ENCODE peak calls at places on chromosomes 2 and 18, in six cellular contexts. P, R, H, D, X and M are unnamed samples.

GRCh38 chr18:35029103-35029502 is 12.1 kb upstream of the MAPRE2 start:
- DNase-seq in P (no peak), R (no peak), H (peak; percentile 26), D (no peak), X (peak; percentile 38), M (no peak)

GRCh38 chr2:167275066-167275465 is 386.8 kb downstream of the XIRP2 start:
- DNase-seq in P (no peak), R (no peak), H (no peak), D (no peak), X (no peak), M (no peak)

GRCh38 chr2:11416191-11416590 is 49.8 kb downstream of the E2F6 start:
- DNase-seq in P (no peak), R (no peak), H (no peak), D (no peak), X (no peak), M (no peak)

GRCh38 chr18:33115917-33116316 is 324.6 kb downstream of the CCDC178 start:
- DNase-seq in P (no peak), R (no peak), H (no peak), D (no peak), X (no peak), M (no peak)

GRCh38 chr2:240982821-240983281 is 15.6 kb upstream of the SNED1 start:
- DNase-seq in P (peak; percentile 5), R (no peak), H (no peak), D (no peak), X (peak; percentile 36), M (no peak)

GRCh38 chr2:175030380-175031271 is 25.4 kb upstream of the CHN1 start:
- DNase-seq in P (peak; percentile 18), R (no peak), H (no peak), D (peak; percentile 75), X (no peak), M (no peak)

GRCh38 chr2:111689899-111690298 is 194.1 kb downstream of the ANAPC1 start:
- DNase-seq in P (no peak), R (no peak), H (no peak), D (no peak), X (no peak), M (no peak)

GRCh38 chr2:133953524-133953923 is 300.3 kb upstream of the MGAT5 start:
- DNase-seq in P (no peak), R (no peak), H (no peak), D (peak; percentile 57), X (no peak), M (no peak)

GRCh38 chr2:238128061-238129040 is 10.1 kb upstream of the KLHL30 start:
- DNase-seq in P (no peak), R (no peak), H (no peak), D (no peak), X (peak; percentile 37), M (no peak)

GRCh38 chr18:69954719-69955118 is 7.0 kb upstream of the CD226 start:
- DNase-seq in P (no peak), R (no peak), H (no peak), D (no peak), X (no peak), M (no peak)

GRCh38 chr18:26422472-26423162 is 125.7 kb downstream of the KCTD1 start:
- DNase-seq in P (no peak), R (no peak), H (no peak), D (no peak), X (no peak), M (no peak)

GRCh38 chr2:46983065-46983801 is 67.6 kb upstream of the MCFD2 start:
- DNase-seq in P (no peak), R (no peak), H (no peak), D (peak; percentile 94), X (peak; percentile 67), M (no peak)

GRCh38 chr18:34707670-34708069 is 2.4 kb upstream of the DTNA start:
- DNase-seq in P (peak; percentile 57), R (no peak), H (peak; percentile 68), D (no peak), X (no peak), M (no peak)

GRCh38 chr2:21070322-21071257 is 26.7 kb upstream of the APOB start:
- DNase-seq in P (no peak), R (no peak), H (no peak), D (no peak), X (no peak), M (peak; percentile 3)

GRCh38 chr2:85861180-85861579 is 27.6 kb downstream of the ST3GAL5 start:
- DNase-seq in P (no peak), R (no peak), H (no peak), D (no peak), X (no peak), M (no peak)

GRCh38 chr18:75884728-75885127 is 457.2 kb upstream of the SMIM21 start:
- DNase-seq in P (no peak), R (peak; percentile 4), H (no peak), D (peak; percentile 48), X (no peak), M (no peak)

GRCh38 chr2:134206573-134206972 is 47.3 kb upstream of the MGAT5 start:
- DNase-seq in P (no peak), R (no peak), H (no peak), D (no peak), X (no peak), M (no peak)

GRCh38 chr2:75493230-75493629 is 67.5 kb downstream of the EVA1A start:
- DNase-seq in P (no peak), R (no peak), H (no peak), D (no peak), X (peak; percentile 43), M (no peak)

GRCh38 chr18:77910347-77910746 is 660.7 kb downstream of the GALR1 start:
- DNase-seq in P (no peak), R (no peak), H (no peak), D (no peak), X (no peak), M (no peak)

GRCh38 chr2:232854082-232854481 is 16.0 kb upstream of the SNORC start:
- DNase-seq in P (no peak), R (no peak), H (no peak), D (no peak), X (peak; percentile 70), M (peak; percentile 10)

GRCh38 chr18:57084331-57085298 is 62.3 kb upstream of the BOD1L2 start:
- DNase-seq in P (no peak), R (peak; percentile 68), H (no peak), D (peak; percentile 74), X (no peak), M (no peak)

GRCh38 chr2:103166406-103167324 is 404.8 kb downstream of the TMEM182 start:
- DNase-seq in P (no peak), R (no peak), H (no peak), D (no peak), X (no peak), M (no peak)

GRCh38 chr18:67425724-67426123 is 90.8 kb downstream of the DSEL start:
- DNase-seq in P (no peak), R (no peak), H (no peak), D (no peak), X (no peak), M (peak; percentile 87)

GRCh38 chr2:15936277-15937104 is 3.9 kb upstream of the MYCN start:
- DNase-seq in P (no peak), R (no peak), H (no peak), D (no peak), X (no peak), M (no peak)

GRCh38 chr2:130834923-130835765 is 1.6 kb upstream of the ARHGEF4 start:
- DNase-seq in P (no peak), R (no peak), H (no peak), D (no peak), X (peak; percentile 22), M (no peak)

GRCh38 chr2:130135692-130136541 is 6.9 kb upstream of the POTEF start:
- DNase-seq in P (no peak), R (no peak), H (no peak), D (no peak), X (no peak), M (no peak)

GRCh38 chr2:196066794-196067382 is 1.7 kb downstream of the DNAH7 start:
- DNase-seq in P (no peak), R (peak; percentile 7), H (no peak), D (peak; percentile 76), X (no peak), M (no peak)

DNA sequence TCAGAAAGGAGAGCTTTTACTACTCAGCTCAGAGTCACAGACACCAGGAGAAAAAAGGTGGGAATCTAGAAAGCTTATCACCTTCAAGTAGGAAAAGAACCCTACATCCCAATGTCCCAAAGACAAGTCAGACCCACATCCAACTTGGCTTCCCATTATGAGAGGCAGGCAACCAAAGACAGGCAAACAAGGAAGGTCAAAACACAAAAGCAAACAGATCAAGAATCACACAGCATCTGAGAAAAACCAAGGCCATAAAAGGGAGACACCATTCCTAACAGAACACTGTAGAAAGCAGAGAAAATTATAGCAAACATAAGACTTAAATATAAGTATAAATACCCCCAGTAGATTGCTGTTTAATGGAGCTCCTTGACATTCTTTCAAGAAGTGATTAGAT is 40.7 kb downstream of the SLC3A1 start:
- DNase-seq in P (no peak), R (no peak), H (no peak), D (no peak), X (no peak), M (no peak)
- H3K27ac ChIP-seq in P (no peak overlapping the region), R (no peak overlapping the region), H (no peak overlapping the region), D (no peak overlapping the region), X (no peak overlapping the region), M (no peak overlapping the region)

DNA sequence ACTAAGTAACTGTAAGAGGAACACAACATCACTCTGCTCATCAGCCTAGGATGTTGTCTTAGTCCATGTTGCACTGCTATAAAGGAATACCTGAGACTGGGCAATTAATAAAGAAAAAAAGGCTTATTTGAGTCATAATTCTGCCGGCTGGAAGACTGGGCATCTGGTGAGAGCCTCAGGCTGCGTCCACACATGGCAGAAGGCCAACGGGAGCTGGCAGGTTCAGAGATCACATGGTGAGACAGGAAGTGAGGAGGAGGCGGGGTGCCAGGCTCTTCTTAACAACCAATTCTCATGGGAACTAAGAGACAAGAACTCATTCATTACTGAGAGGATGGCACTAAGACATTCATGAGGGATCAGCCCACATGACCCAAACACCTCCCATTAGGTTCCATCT is 46.8 kb downstream of the EPG5 start:
- DNase-seq in P (peak; percentile 77), R (no peak), H (peak; percentile 25), D (no peak), X (peak; percentile 77), M (peak; percentile 63)
- H3K27ac ChIP-seq in P (no peak overlapping the region), R (no peak overlapping the region), H (no peak overlapping the region), D (no peak overlapping the region), X (no peak overlapping the region), M (peak overlapping the region; percentile 26)

DNA sequence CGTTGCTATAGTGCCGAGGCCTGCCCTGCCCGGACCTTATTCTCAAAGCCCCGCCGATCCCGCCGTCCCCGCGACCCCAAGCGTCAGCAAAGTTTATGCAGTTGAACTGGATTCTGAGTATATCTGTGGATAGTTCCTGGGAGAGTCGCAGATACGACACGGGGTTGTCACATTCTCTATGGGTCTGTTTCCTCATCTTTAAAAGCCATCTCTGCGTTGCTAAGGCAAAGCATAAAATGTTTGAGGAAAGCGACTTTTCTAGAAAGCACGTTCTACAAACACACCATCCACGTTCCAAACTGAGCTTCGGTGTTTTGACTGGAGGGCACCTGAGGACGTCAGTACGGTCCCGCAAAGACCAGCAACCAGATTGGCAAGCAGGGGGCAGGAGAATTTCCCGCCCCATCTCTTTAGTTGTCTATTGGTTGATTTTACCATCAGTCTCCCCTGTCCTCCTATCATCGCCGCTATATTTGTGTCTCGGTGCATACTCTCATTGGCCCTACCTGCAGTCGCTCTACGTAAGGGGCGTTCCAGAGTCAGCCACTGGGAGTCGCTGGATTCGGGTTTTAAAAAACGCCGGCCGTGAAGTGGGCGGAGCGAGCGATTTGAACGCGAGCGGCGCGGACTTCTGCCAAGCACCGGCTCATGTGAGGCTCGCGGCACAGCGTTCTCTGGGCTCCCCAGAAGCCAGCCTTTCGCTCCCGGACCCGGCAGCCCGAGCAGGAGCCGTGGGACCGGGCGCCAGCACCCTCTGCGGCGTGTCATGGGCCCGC is at the start of gene CENPA:
- DNase-seq in P (peak; percentile 98), R (peak; percentile 98), H (peak; percentile 97), D (peak; percentile 99), X (peak; percentile 98), M (peak; percentile 97)
- H3K27ac ChIP-seq in P (peak within 1 kb of the TSS; percentile 42), R (peak within 1 kb of the TSS; percentile 73), H (peak within 1 kb of the TSS; percentile 36), D (peak within 1 kb of the TSS; percentile 66), X (peak within 1 kb of the TSS; percentile 41), M (peak within 1 kb of the TSS; percentile 10)

GRCh38 chr18:58361212-58361611 is 267.7 kb downstream of the ALPK2 start:
- DNase-seq in P (no peak), R (no peak), H (no peak), D (no peak), X (no peak), M (no peak)
- H3K27ac ChIP-seq in P (peak overlapping the region; percentile 76), R (no peak overlapping the region), H (peak overlapping the region; percentile 79), D (no peak overlapping the region), X (peak overlapping the region; percentile 64), M (peak overlapping the region; percentile 57)